ENCODE peak calls at places on chromosomes 7 and 10, in seven cellular contexts. A, Y, V, H, T, X and G are unnamed samples.

GRCh38 chr10:90842710-90843109 is 15.1 kb downstream of the HTR7 start:
- DNase-seq in V (no peak), H (no peak), Y (no peak), T (no peak), A (no peak), X (no peak), G (no peak)

GRCh38 chr10:104925232-104925851 is 284.3 kb downstream of the SORCS3 start:
- DNase-seq in V (no peak), Y (peak), H (peak), A (peak), X (no peak), T (no peak), G (peak)

GRCh38 chr10:794382-794956 is 105.0 kb upstream of the DIP2C start:
- DNase-seq in T (no peak), H (peak), Y (peak), X (no peak), A (peak), V (no peak), G (no peak)

GRCh38 chr10:126959906-126960685 is 54.9 kb downstream of the DOCK1 start:
- DNase-seq in X (no peak), H (no peak), V (no peak), Y (no peak), T (no peak), A (no peak), G (no peak)

GRCh38 chr7:763762-764161 is 36.7 kb upstream of the PRKAR1B start:
- DNase-seq in X (no peak), T (no peak), Y (no peak), A (no peak), V (no peak), H (no peak), G (no peak)

GRCh38 chr7:132380065-132380464 is 196.2 kb downstream of the PLXNA4 start:
- DNase-seq in V (no peak), A (peak), Y (peak), H (peak), X (no peak), T (no peak), G (no peak)

GRCh38 chr7:150450491-150450992 is at the start of gene GIMAP8:
- DNase-seq in A (no peak), Y (no peak), T (no peak), H (peak), X (peak), V (peak), G (no peak)

GRCh38 chr7:145156834-145157233 is 321.0 kb upstream of the TPK1 start:
- DNase-seq in T (no peak), A (no peak), X (no peak), H (no peak), Y (no peak), V (no peak), G (no peak)

GRCh38 chr10:326350-326749 is 191.1 kb downstream of the ZMYND11 start:
- DNase-seq in A (no peak), Y (no peak), T (no peak), X (no peak), H (no peak), V (no peak), G (no peak)

GRCh38 chr7:90209776-90210175 is 1.8 kb upstream of the STEAP2 start:
- DNase-seq in A (peak), T (no peak), V (no peak), H (peak), X (no peak), Y (no peak), G (no peak)

GRCh38 chr7:90211391-90212148 is at the start of gene STEAP2:
- DNase-seq in Y (peak), H (peak), A (peak), X (peak), T (peak), V (peak), G (peak)

GRCh38 chr7:90210475-90210874 is 1.1 kb upstream of the STEAP2 start:
- DNase-seq in A (no peak), H (no peak), Y (peak), T (no peak), V (no peak), X (no peak), G (no peak)

GRCh38 chr7:90212149-90212495 is 582 bp downstream of the STEAP2 start:
- DNase-seq in H (no peak), A (no peak), Y (no peak), V (no peak), T (no peak), X (no peak), G (peak)

DNA sequence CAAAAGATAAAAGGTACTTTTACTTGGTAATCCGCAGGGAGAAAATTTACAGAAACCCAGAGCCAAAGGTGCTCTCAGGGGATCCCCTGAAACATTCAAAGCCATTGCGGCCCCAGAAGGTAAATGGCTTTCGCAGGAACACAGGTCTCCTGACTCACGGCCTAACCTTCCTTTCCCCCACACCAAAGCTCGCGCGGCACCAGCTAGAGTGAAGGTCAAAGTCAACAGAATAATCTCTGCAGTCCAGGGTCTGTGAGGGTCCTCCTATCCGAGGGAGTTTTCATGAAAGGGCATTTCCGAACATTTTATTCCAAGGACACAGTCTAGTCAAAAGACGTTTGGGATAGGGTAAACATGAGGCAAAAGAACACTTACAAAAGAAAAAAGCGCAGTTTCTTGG is 615 bp upstream of the STEAP2 start:
- DNase-seq in H (no peak), A (no peak), V (no peak), Y (peak), X (no peak), T (peak), G (peak)
- H3K4me3 ChIP-seq in H (peak), A (peak), V (peak), Y (peak), X (peak), T (peak), G (peak)

DNA sequence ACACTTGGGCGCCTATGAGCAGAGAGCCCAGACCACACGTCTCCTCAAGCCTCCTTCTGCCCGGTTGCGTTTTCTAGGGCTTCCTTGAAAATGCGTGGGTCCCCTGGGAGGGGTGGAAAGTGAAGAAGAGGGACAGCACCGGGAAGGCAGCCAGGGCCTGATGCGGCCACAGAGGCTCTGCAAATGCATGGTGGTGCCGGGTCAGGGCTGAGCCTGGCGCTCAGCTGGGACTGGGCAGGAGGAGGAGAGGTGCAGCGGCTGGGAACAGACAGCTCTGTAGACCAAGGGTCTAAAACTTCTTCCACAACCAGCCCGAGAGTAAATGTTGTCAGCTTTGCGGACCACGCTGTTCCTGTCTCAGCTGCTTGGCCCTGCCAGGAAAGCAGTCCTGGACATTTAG is 1.6 kb downstream of the DPYSL4 start:
- DNase-seq in H (no peak), X (no peak), T (no peak), V (no peak), A (no peak), Y (no peak), G (no peak)
- H3K4me3 ChIP-seq in H (no peak), X (no peak), T (peak), V (no peak), A (peak), Y (no peak), G (no peak)

GRCh38 chr7:7761974-7762769 is 43.8 kb upstream of the RPA3 start:
- DNase-seq in X (no peak), T (no peak), V (no peak), H (peak), Y (no peak), A (peak), G (no peak)
- H3K4me3 ChIP-seq in X (peak), T (peak), V (peak), H (no peak), Y (no peak), A (peak), G (no peak)

GRCh38 chr10:110530131-110530831 is 32.6 kb downstream of the DUSP5 start:
- DNase-seq in Y (peak), T (no peak), V (no peak), X (peak), H (peak), A (peak), G (peak)
- H3K4me3 ChIP-seq in Y (no peak), T (peak), V (peak), X (peak), H (peak), A (no peak), G (peak)

GRCh38 chr7:140035400-140036223 is 27.1 kb downstream of the PARP12 start:
- DNase-seq in T (no peak), Y (no peak), A (peak), H (peak), V (no peak), X (no peak), G (no peak)
- H3K4me3 ChIP-seq in T (no peak), Y (no peak), A (no peak), H (no peak), V (no peak), X (no peak), G (no peak)

GRCh38 chr10:18005445-18005780 is 53.7 kb downstream of the SLC39A12 start:
- DNase-seq in X (no peak), A (no peak), T (no peak), H (no peak), V (no peak), Y (no peak), G (no peak)
- H3K4me3 ChIP-seq in X (no peak), A (peak), T (no peak), H (no peak), V (no peak), Y (no peak), G (no peak)